ENCODE peak calls at places on chromosomes 5 and 9, in five cellular contexts. W is NCI-H187; J is islet precursor cell; X is RWPE1; B is stimulated activated naive B cell treated with anti-CD40 and anti-IgM and Interleukin-4, amounts not matched to agents 10 μg/mL and 1 μg/mL and 100 μg/mL, for 72 hours. C is an unnamed sample.

GRCh38 chr9:120931278-120932085 is 4.9 kb upstream of the TRAF1 start:
- DNase-seq in W (no peak), J (peak; percentile 14), X (peak; percentile 68), B (peak; percentile 87), C (no peak)

GRCh38 chr5:168734657-168735344 is 155.6 kb upstream of the PANK3 start:
- DNase-seq in J (no peak), B (no peak), W (no peak), X (no peak), C (no peak)

GRCh38 chr9:122004589-122004988 is 88.5 kb downstream of the TTLL11 start:
- DNase-seq in X (no peak), J (no peak), W (no peak), B (no peak), C (no peak)

GRCh38 chr5:860506-861150 is 9.8 kb upstream of the ZDHHC11 start:
- DNase-seq in X (no peak), W (no peak), B (no peak), J (no peak), C (no peak)

GRCh38 chr9:134475051-134475790 is 149.0 kb downstream of the RXRA start:
- DNase-seq in X (no peak), B (peak; percentile 34), J (no peak), W (no peak), C (no peak)

GRCh38 chr9:81559741-81560140 is 129.6 kb downstream of the TLE1 start:
- DNase-seq in B (no peak), X (peak; percentile 80), J (peak; percentile 98), W (no peak), C (no peak)

GRCh38 chr5:146548781-146549449 is 32.9 kb upstream of the GPR151 start:
- DNase-seq in B (no peak), W (no peak), X (no peak), J (no peak), C (no peak)

GRCh38 chr5:148776780-148777179 is 49.6 kb upstream of the ADRB2 start:
- DNase-seq in B (no peak), X (peak; percentile 100), J (peak; percentile 91), W (no peak), C (no peak)

GRCh38 chr9:76595645-76596044 is 136.7 kb downstream of the GCNT1 start:
- DNase-seq in W (no peak), B (no peak), X (no peak), J (no peak), C (no peak)

GRCh38 chr5:178348356-178349146 is 115.9 kb upstream of the PHYKPL start:
- DNase-seq in X (no peak), B (no peak), W (no peak), J (no peak), C (no peak)

GRCh38 chr5:172451771-172452197 is 2.5 kb downstream of the SH3PXD2B start:
- DNase-seq in B (no peak), X (peak; percentile 75), W (no peak), J (peak; percentile 96), C (no peak)

GRCh38 chr5:157607371-157608161 is 32.0 kb upstream of the ADAM19 start:
- DNase-seq in J (peak; percentile 90), X (peak; percentile 76), B (peak; percentile 32), W (no peak), C (no peak)

C was measured in DMS79.